ENCODE peak calls at places on chromosomes 1 and 21, in five cellular contexts. One of them, this sample, is unnamed.
A peak's percentile ranks its signal among the peaks of the same experiment; 100 is the strongest.

GRCh38 chr1:94383966-94384408 is 34.2 kb upstream of the ABCD3 start:
- DNase-seq in Peyer's patch: peak; percentile 68
- DNase-seq in K562: no peak
- DNase-seq in IMR-90: peak; percentile 79
- DNase-seq in adrenal gland: no peak
- DNase-seq in this sample: no peak

GRCh38 chr1:200015811-200016210 is 11.7 kb upstream of the NR5A2 start:
- DNase-seq in Peyer's patch: no peak
- DNase-seq in K562: no peak
- DNase-seq in IMR-90: no peak
- DNase-seq in adrenal gland: no peak
- DNase-seq in this sample: no peak

GRCh38 chr1:112267206-112267605 is 128.8 kb upstream of the CTTNBP2NL start:
- DNase-seq in Peyer's patch: no peak
- DNase-seq in K562: no peak
- DNase-seq in IMR-90: no peak
- DNase-seq in adrenal gland: no peak
- DNase-seq in this sample: no peak

GRCh38 chr21:15301736-15302135 is 236.9 kb upstream of the NRIP1 start:
- DNase-seq in Peyer's patch: no peak
- DNase-seq in K562: no peak
- DNase-seq in IMR-90: no peak
- DNase-seq in adrenal gland: no peak
- DNase-seq in this sample: no peak

GRCh38 chr1:92749024-92749634 is 35.8 kb downstream of the EVI5 start:
- DNase-seq in Peyer's patch: peak; percentile 68
- DNase-seq in K562: peak; percentile 53
- DNase-seq in IMR-90: peak; percentile 75
- DNase-seq in adrenal gland: peak; percentile 55
- DNase-seq in this sample: peak; percentile 20

GRCh38 chr1:58839871-58840835 is 56.3 kb upstream of the JUN start:
- DNase-seq in Peyer's patch: no peak
- DNase-seq in K562: no peak
- DNase-seq in IMR-90: peak; percentile 56
- DNase-seq in adrenal gland: peak; percentile 63
- DNase-seq in this sample: no peak

GRCh38 chr1:240199758-240200655 is 108.3 kb downstream of the FMN2 start:
- DNase-seq in Peyer's patch: no peak
- DNase-seq in K562: no peak
- DNase-seq in IMR-90: no peak
- DNase-seq in adrenal gland: no peak
- DNase-seq in this sample: no peak

GRCh38 chr1:87686671-87687070 is 358.0 kb downstream of the LMO4 start:
- DNase-seq in Peyer's patch: no peak
- DNase-seq in K562: no peak
- DNase-seq in IMR-90: no peak
- DNase-seq in adrenal gland: no peak
- DNase-seq in this sample: no peak

GRCh38 chr1:42142894-42143675 is 10.1 kb upstream of the GUCA2B start:
- DNase-seq in Peyer's patch: no peak
- DNase-seq in K562: no peak
- DNase-seq in IMR-90: no peak
- DNase-seq in adrenal gland: no peak
- DNase-seq in this sample: no peak

GRCh38 chr1:47637111-47637685 is 199.4 kb downstream of the FOXD2 start:
- DNase-seq in Peyer's patch: no peak
- DNase-seq in K562: no peak
- DNase-seq in IMR-90: no peak
- DNase-seq in adrenal gland: no peak
- DNase-seq in this sample: no peak

GRCh38 chr1:167197692-167198091 is 23.0 kb upstream of the POU2F1 start:
- DNase-seq in Peyer's patch: no peak
- DNase-seq in K562: no peak
- DNase-seq in IMR-90: no peak
- DNase-seq in adrenal gland: no peak
- DNase-seq in this sample: no peak

GRCh38 chr1:154961497-154962237 is at the start of gene PYGO2:
- DNase-seq in Peyer's patch: peak; percentile 89
- DNase-seq in K562: peak; percentile 90
- DNase-seq in IMR-90: peak; percentile 66
- DNase-seq in adrenal gland: peak; percentile 87
- DNase-seq in this sample: peak; percentile 91

GRCh38 chr21:40837456-40837855 is 9.5 kb downstream of the DSCAM start:
- DNase-seq in Peyer's patch: no peak
- DNase-seq in K562: no peak
- DNase-seq in IMR-90: no peak
- DNase-seq in adrenal gland: no peak
- DNase-seq in this sample: no peak

GRCh38 chr1:116151739-116152576 is 40.8 kb downstream of the MAB21L3 start:
- DNase-seq in Peyer's patch: peak; percentile 87
- DNase-seq in K562: peak; percentile 93
- DNase-seq in IMR-90: peak; percentile 51
- DNase-seq in adrenal gland: peak; percentile 84
- DNase-seq in this sample: peak; percentile 81

GRCh38 chr21:35506352-35506751 is 457.2 kb upstream of the RUNX1 start:
- DNase-seq in Peyer's patch: no peak
- DNase-seq in K562: no peak
- DNase-seq in IMR-90: no peak
- DNase-seq in adrenal gland: no peak
- DNase-seq in this sample: no peak

GRCh38 chr1:156382561-156382960 is 13.6 kb downstream of the RHBG start:
- DNase-seq in Peyer's patch: no peak
- DNase-seq in K562: no peak
- DNase-seq in IMR-90: no peak
- DNase-seq in adrenal gland: no peak
- DNase-seq in this sample: no peak

GRCh38 chr1:174222166-174222949 is 63.0 kb downstream of the RABGAP1L start:
- DNase-seq in Peyer's patch: no peak
- DNase-seq in K562: no peak
- DNase-seq in IMR-90: peak; percentile 82
- DNase-seq in adrenal gland: no peak
- DNase-seq in this sample: no peak

GRCh38 chr1:8873506-8874229 is 4.8 kb downstream of the ENO1 start:
- DNase-seq in Peyer's patch: peak; percentile 93
- DNase-seq in K562: peak; percentile 87
- DNase-seq in IMR-90: peak; percentile 98
- DNase-seq in adrenal gland: peak; percentile 96
- DNase-seq in this sample: no peak

GRCh38 chr1:25817840-25818501 is 1.8 kb upstream of the MTFR1L start:
- DNase-seq in Peyer's patch: peak; percentile 55
- DNase-seq in K562: peak; percentile 55
- DNase-seq in IMR-90: no peak
- DNase-seq in adrenal gland: peak; percentile 56
- DNase-seq in this sample: no peak

GRCh38 chr1:94962745-94963265 is 35.9 kb upstream of the CNN3 start:
- DNase-seq in Peyer's patch: peak; percentile 89
- DNase-seq in K562: no peak
- DNase-seq in IMR-90: peak; percentile 49
- DNase-seq in adrenal gland: peak; percentile 86
- DNase-seq in this sample: peak; percentile 29

GRCh38 chr1:174165471-174166137 is 6.3 kb downstream of the RABGAP1L start:
- DNase-seq in Peyer's patch: no peak
- DNase-seq in K562: peak; percentile 34
- DNase-seq in IMR-90: no peak
- DNase-seq in adrenal gland: peak; percentile 67
- DNase-seq in this sample: no peak

GRCh38 chr1:24108334-24109165 is 3.4 kb downstream of the MYOM3 start:
- DNase-seq in Peyer's patch: peak; percentile 85
- DNase-seq in K562: peak; percentile 34
- DNase-seq in IMR-90: peak; percentile 69
- DNase-seq in adrenal gland: peak; percentile 75
- DNase-seq in this sample: no peak

GRCh38 chr1:18282851-18283600 is 175.4 kb downstream of the IGSF21 start:
- DNase-seq in Peyer's patch: no peak
- DNase-seq in K562: no peak
- DNase-seq in IMR-90: no peak
- DNase-seq in adrenal gland: no peak
- DNase-seq in this sample: peak; percentile 52

GRCh38 chr1:239011382-239011781 is 375.0 kb upstream of the CHRM3 start:
- DNase-seq in Peyer's patch: no peak
- DNase-seq in K562: no peak
- DNase-seq in IMR-90: no peak
- DNase-seq in adrenal gland: no peak
- DNase-seq in this sample: no peak

GRCh38 chr1:21341517-21342078 is 51.3 kb upstream of the ECE1 start:
- DNase-seq in Peyer's patch: no peak
- DNase-seq in K562: no peak
- DNase-seq in IMR-90: no peak
- DNase-seq in adrenal gland: peak; percentile 80
- DNase-seq in this sample: no peak

GRCh38 chr1:202964755-202965440 is 2.2 kb downstream of the CYB5R1 start:
- DNase-seq in Peyer's patch: no peak
- DNase-seq in K562: no peak
- DNase-seq in IMR-90: peak; percentile 79
- DNase-seq in adrenal gland: peak; percentile 82
- DNase-seq in this sample: no peak

GRCh38 chr1:3418600-3418999 is 35.9 kb upstream of the ARHGEF16 start:
- DNase-seq in Peyer's patch: no peak
- DNase-seq in K562: no peak
- DNase-seq in IMR-90: no peak
- DNase-seq in adrenal gland: no peak
- DNase-seq in this sample: no peak

GRCh38 chr1:87004857-87005256 is 90.4 kb downstream of the HS2ST1 start:
- DNase-seq in Peyer's patch: no peak
- DNase-seq in K562: no peak
- DNase-seq in IMR-90: no peak
- DNase-seq in adrenal gland: no peak
- DNase-seq in this sample: no peak

GRCh38 chr1:154712166-154712838 is 104.3 kb upstream of the ADAR start:
- DNase-seq in Peyer's patch: no peak
- DNase-seq in K562: no peak
- DNase-seq in IMR-90: no peak
- DNase-seq in adrenal gland: no peak
- DNase-seq in this sample: no peak

GRCh38 chr1:13728104-13728503 is 28.1 kb downstream of the PRDM2 start:
- DNase-seq in Peyer's patch: no peak
- DNase-seq in K562: no peak
- DNase-seq in IMR-90: no peak
- DNase-seq in adrenal gland: no peak
- DNase-seq in this sample: no peak

GRCh38 chr1:116857092-116857491 is 52.6 kb upstream of the PTGFRN start:
- DNase-seq in Peyer's patch: no peak
- DNase-seq in K562: no peak
- DNase-seq in IMR-90: no peak
- DNase-seq in adrenal gland: no peak
- DNase-seq in this sample: no peak

DNA sequence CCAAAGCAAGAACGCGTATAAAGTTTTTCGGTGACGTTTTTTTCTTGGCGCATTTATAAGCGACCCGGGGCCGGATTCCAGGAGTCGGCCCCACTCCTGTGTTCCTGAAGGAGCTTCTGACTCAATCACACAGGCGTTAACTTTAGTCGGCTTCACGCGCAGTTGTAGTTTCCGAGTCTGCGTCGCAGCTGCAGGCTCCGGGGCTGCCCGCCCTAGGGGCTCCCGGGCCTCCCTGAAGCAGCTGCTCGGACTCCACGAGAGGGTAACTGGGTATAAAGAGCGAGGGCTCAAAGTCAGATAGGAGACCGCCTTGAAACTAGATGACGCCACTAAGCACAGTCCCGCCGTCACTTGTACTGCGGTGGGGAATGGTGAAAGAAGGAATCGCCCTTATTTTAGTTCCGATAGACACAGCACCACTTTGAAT is 768 bp upstream of the KLHL21 start:
- DNase-seq in Peyer's patch: peak; percentile 76
- DNase-seq in K562: peak; percentile 63
- DNase-seq in IMR-90: peak; percentile 79
- DNase-seq in adrenal gland: peak; percentile 84
- DNase-seq in this sample: no peak
- TF ChIP-seq POLR2A in Peyer's patch: peak; percentile 4
- TF ChIP-seq POLR2A in K562: peak; percentile 83
- TF ChIP-seq POLR2A in IMR-90: peak; percentile 80
- TF ChIP-seq POLR2A in adrenal gland: peak; percentile 7
- TF ChIP-seq POLR2A in this sample: no peak

GRCh38 chr21:26966978-26967913 is at the start of gene ADAMTS5:
- DNase-seq in Peyer's patch: peak; percentile 49
- DNase-seq in K562: no peak
- DNase-seq in IMR-90: peak; percentile 69
- DNase-seq in adrenal gland: no peak
- DNase-seq in this sample: no peak
- TF ChIP-seq POLR2A in Peyer's patch: peak; percentile 17
- TF ChIP-seq POLR2A in K562: no peak
- TF ChIP-seq POLR2A in IMR-90: peak; percentile 65
- TF ChIP-seq POLR2A in adrenal gland: no peak
- TF ChIP-seq POLR2A in this sample: no peak

GRCh38 chr1:61056674-61057439 is 25.5 kb upstream of the NFIA start:
- DNase-seq in Peyer's patch: peak; percentile 81
- DNase-seq in K562: peak; percentile 30
- DNase-seq in IMR-90: peak; percentile 38
- DNase-seq in adrenal gland: peak; percentile 78
- DNase-seq in this sample: no peak
- TF ChIP-seq POLR2A in Peyer's patch: no peak
- TF ChIP-seq POLR2A in K562: peak; percentile 39
- TF ChIP-seq POLR2A in IMR-90: no peak
- TF ChIP-seq POLR2A in adrenal gland: no peak
- TF ChIP-seq POLR2A in this sample: no peak

DNA sequence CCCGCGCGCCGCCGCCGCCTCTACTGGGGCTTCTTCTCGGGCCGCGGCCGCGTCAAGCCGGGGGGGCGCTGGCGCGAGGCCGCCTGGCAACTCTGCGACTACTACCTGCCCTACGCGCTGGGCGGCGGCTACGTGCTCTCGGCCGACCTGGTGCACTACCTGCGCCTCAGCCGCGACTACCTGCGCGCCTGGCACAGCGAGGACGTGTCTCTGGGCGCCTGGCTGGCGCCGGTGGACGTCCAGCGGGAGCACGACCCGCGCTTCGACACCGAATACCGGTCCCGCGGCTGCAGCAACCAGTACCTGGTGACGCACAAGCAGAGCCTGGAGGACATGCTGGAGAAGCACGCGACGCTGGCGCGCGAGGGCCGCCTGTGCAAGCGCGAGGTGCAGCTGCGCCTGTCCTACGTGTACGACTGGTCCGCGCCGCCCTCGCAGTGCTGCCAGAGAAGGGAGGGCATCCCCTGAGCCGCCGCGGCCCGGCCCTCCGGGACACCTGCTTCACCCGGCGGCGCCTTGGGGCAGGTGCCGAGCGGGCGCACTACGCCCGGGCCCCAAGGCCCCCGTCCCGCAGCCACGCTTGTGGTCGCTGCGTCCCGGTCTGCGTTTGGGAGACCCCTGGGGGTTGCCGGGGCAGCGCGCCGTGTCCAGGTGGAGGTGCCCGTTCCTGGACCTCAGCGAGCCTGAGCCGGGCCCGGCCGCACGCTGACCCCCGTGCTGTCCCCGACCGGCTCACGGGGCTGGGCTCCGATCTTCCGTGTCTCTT is 947 bp downstream of the B3GALT6 start:
- DNase-seq in Peyer's patch: no peak
- DNase-seq in K562: no peak
- DNase-seq in IMR-90: no peak
- DNase-seq in adrenal gland: peak; percentile 63
- DNase-seq in this sample: no peak
- TF ChIP-seq POLR2A in Peyer's patch: no peak
- TF ChIP-seq POLR2A in K562: no peak
- TF ChIP-seq POLR2A in IMR-90: no peak
- TF ChIP-seq POLR2A in adrenal gland: no peak
- TF ChIP-seq POLR2A in this sample: no peak